ENCODE peak calls at places on chromosomes 2 and 18, in seven cellular contexts. One of them, this sample, is unnamed.

GRCh38 chr2:172442072-172442895 is 14.9 kb downstream of the ITGA6 start:
- DNase-seq in nucleus accumbens: no peak
- DNase-seq in iPS-NIHi11: peak; percentile 53
- DNase-seq in effector CD8-positive, alpha-beta T cell: peak; percentile 10
- DNase-seq in GM23338: no peak
- DNase-seq in AG04450: peak; percentile 73
- DNase-seq in uterus: no peak
- DNase-seq in this sample: peak; percentile 95

GRCh38 chr2:100053087-100053486 is 89.3 kb downstream of the AFF3 start:
- DNase-seq in nucleus accumbens: no peak
- DNase-seq in AG04450: no peak
- DNase-seq in GM23338: no peak
- DNase-seq in effector CD8-positive, alpha-beta T cell: no peak
- DNase-seq in uterus: no peak
- DNase-seq in iPS-NIHi11: no peak
- DNase-seq in this sample: no peak

GRCh38 chr2:71071681-71072398 is 3.4 kb downstream of the NAGK start:
- DNase-seq in uterus: no peak
- DNase-seq in iPS-NIHi11: no peak
- DNase-seq in AG04450: no peak
- DNase-seq in nucleus accumbens: no peak
- DNase-seq in GM23338: peak; percentile 47
- DNase-seq in effector CD8-positive, alpha-beta T cell: peak; percentile 40
- DNase-seq in this sample: no peak

GRCh38 chr2:194842871-194843270 is 814.2 kb upstream of the SLC39A10 start:
- DNase-seq in uterus: no peak
- DNase-seq in iPS-NIHi11: no peak
- DNase-seq in effector CD8-positive, alpha-beta T cell: no peak
- DNase-seq in GM23338: peak; percentile 8
- DNase-seq in nucleus accumbens: no peak
- DNase-seq in AG04450: no peak
- DNase-seq in this sample: no peak

GRCh38 chr2:96241901-96242611 is 23.7 kb downstream of the TMEM127 start:
- DNase-seq in effector CD8-positive, alpha-beta T cell: peak; percentile 10
- DNase-seq in AG04450: peak; percentile 39
- DNase-seq in uterus: no peak
- DNase-seq in GM23338: peak; percentile 20
- DNase-seq in iPS-NIHi11: no peak
- DNase-seq in nucleus accumbens: peak; percentile 28
- DNase-seq in this sample: no peak

GRCh38 chr2:120566331-120567035 is 169.2 kb upstream of the GLI2 start:
- DNase-seq in GM23338: no peak
- DNase-seq in effector CD8-positive, alpha-beta T cell: no peak
- DNase-seq in iPS-NIHi11: no peak
- DNase-seq in nucleus accumbens: no peak
- DNase-seq in uterus: peak; percentile 48
- DNase-seq in AG04450: no peak
- DNase-seq in this sample: no peak

GRCh38 chr18:48540329-48541025 is 1.6 kb downstream of the CTIF start:
- DNase-seq in AG04450: no peak
- DNase-seq in uterus: peak; percentile 63
- DNase-seq in effector CD8-positive, alpha-beta T cell: no peak
- DNase-seq in GM23338: peak; percentile 66
- DNase-seq in iPS-NIHi11: peak; percentile 58
- DNase-seq in nucleus accumbens: peak; percentile 49
- DNase-seq in this sample: peak; percentile 44

GRCh38 chr18:49473721-49474120 is 13.3 kb upstream of the DYM start:
- DNase-seq in uterus: no peak
- DNase-seq in iPS-NIHi11: no peak
- DNase-seq in effector CD8-positive, alpha-beta T cell: no peak
- DNase-seq in AG04450: no peak
- DNase-seq in GM23338: no peak
- DNase-seq in nucleus accumbens: no peak
- DNase-seq in this sample: no peak

GRCh38 chr2:232511336-232511863 is 8.8 kb upstream of the PRSS56 start:
- DNase-seq in iPS-NIHi11: no peak
- DNase-seq in uterus: no peak
- DNase-seq in effector CD8-positive, alpha-beta T cell: no peak
- DNase-seq in AG04450: no peak
- DNase-seq in GM23338: no peak
- DNase-seq in nucleus accumbens: peak; percentile 51
- DNase-seq in this sample: no peak

GRCh38 chr2:119645173-119645846 is 33.7 kb upstream of the TMEM177 start:
- DNase-seq in uterus: no peak
- DNase-seq in iPS-NIHi11: no peak
- DNase-seq in AG04450: no peak
- DNase-seq in effector CD8-positive, alpha-beta T cell: no peak
- DNase-seq in GM23338: no peak
- DNase-seq in nucleus accumbens: no peak
- DNase-seq in this sample: no peak

GRCh38 chr2:237030382-237030781 is 55.3 kb upstream of the COPS8 start:
- DNase-seq in nucleus accumbens: no peak
- DNase-seq in uterus: no peak
- DNase-seq in iPS-NIHi11: no peak
- DNase-seq in effector CD8-positive, alpha-beta T cell: no peak
- DNase-seq in GM23338: no peak
- DNase-seq in AG04450: no peak
- DNase-seq in this sample: no peak

GRCh38 chr2:173451137-173451536 is 96.5 kb downstream of the CDCA7 start:
- DNase-seq in uterus: no peak
- DNase-seq in iPS-NIHi11: no peak
- DNase-seq in GM23338: no peak
- DNase-seq in AG04450: no peak
- DNase-seq in effector CD8-positive, alpha-beta T cell: peak; percentile 11
- DNase-seq in nucleus accumbens: no peak
- DNase-seq in this sample: no peak

GRCh38 chr2:64524604-64525322 is 635 bp downstream of the AFTPH start:
- DNase-seq in GM23338: peak; percentile 67
- DNase-seq in AG04450: no peak
- DNase-seq in iPS-NIHi11: no peak
- DNase-seq in effector CD8-positive, alpha-beta T cell: peak; percentile 34
- DNase-seq in uterus: no peak
- DNase-seq in nucleus accumbens: peak; percentile 69
- DNase-seq in this sample: no peak

GRCh38 chr2:217954469-217954868 is 48.3 kb downstream of the TNS1 start:
- DNase-seq in effector CD8-positive, alpha-beta T cell: no peak
- DNase-seq in GM23338: no peak
- DNase-seq in AG04450: no peak
- DNase-seq in uterus: no peak
- DNase-seq in nucleus accumbens: no peak
- DNase-seq in iPS-NIHi11: no peak
- DNase-seq in this sample: no peak

GRCh38 chr2:233676046-233676445 is 4.3 kb downstream of the UGT1A9 start:
- DNase-seq in GM23338: no peak
- DNase-seq in effector CD8-positive, alpha-beta T cell: no peak
- DNase-seq in nucleus accumbens: no peak
- DNase-seq in iPS-NIHi11: no peak
- DNase-seq in AG04450: no peak
- DNase-seq in uterus: no peak
- DNase-seq in this sample: no peak

GRCh38 chr2:238841542-238842181 is 6.2 kb upstream of the TWIST2 start:
- DNase-seq in iPS-NIHi11: no peak
- DNase-seq in AG04450: no peak
- DNase-seq in nucleus accumbens: no peak
- DNase-seq in GM23338: no peak
- DNase-seq in effector CD8-positive, alpha-beta T cell: no peak
- DNase-seq in uterus: no peak
- DNase-seq in this sample: peak; percentile 93

GRCh38 chr18:9614401-9615279 is at the start of gene PPP4R1:
- DNase-seq in uterus: peak; percentile 78
- DNase-seq in effector CD8-positive, alpha-beta T cell: peak; percentile 39
- DNase-seq in GM23338: peak; percentile 89
- DNase-seq in AG04450: no peak
- DNase-seq in nucleus accumbens: peak; percentile 86
- DNase-seq in iPS-NIHi11: peak; percentile 86
- DNase-seq in this sample: peak; percentile 47

GRCh38 chr18:51878724-51879123 is 461.3 kb upstream of the DCC start:
- DNase-seq in AG04450: no peak
- DNase-seq in GM23338: no peak
- DNase-seq in iPS-NIHi11: no peak
- DNase-seq in effector CD8-positive, alpha-beta T cell: no peak
- DNase-seq in uterus: no peak
- DNase-seq in nucleus accumbens: no peak
- DNase-seq in this sample: no peak

GRCh38 chr2:190853659-190854386 is 26.8 kb upstream of the GLS start:
- DNase-seq in uterus: no peak
- DNase-seq in iPS-NIHi11: no peak
- DNase-seq in AG04450: no peak
- DNase-seq in GM23338: no peak
- DNase-seq in nucleus accumbens: no peak
- DNase-seq in effector CD8-positive, alpha-beta T cell: no peak
- DNase-seq in this sample: no peak

GRCh38 chr2:237154050-237154638 is 68.5 kb downstream of the COPS8 start:
- DNase-seq in nucleus accumbens: no peak
- DNase-seq in AG04450: peak; percentile 53
- DNase-seq in effector CD8-positive, alpha-beta T cell: peak; percentile 25
- DNase-seq in uterus: no peak
- DNase-seq in GM23338: peak; percentile 76
- DNase-seq in iPS-NIHi11: peak; percentile 70
- DNase-seq in this sample: peak; percentile 61

GRCh38 chr2:216787851-216788250 is 72.0 kb downstream of the TNP1 start:
- DNase-seq in nucleus accumbens: no peak
- DNase-seq in iPS-NIHi11: no peak
- DNase-seq in effector CD8-positive, alpha-beta T cell: no peak
- DNase-seq in AG04450: no peak
- DNase-seq in GM23338: no peak
- DNase-seq in uterus: no peak
- DNase-seq in this sample: no peak

GRCh38 chr2:237563816-237564215 is 2.6 kb upstream of the PRLH start:
- DNase-seq in uterus: no peak
- DNase-seq in iPS-NIHi11: peak; percentile 88
- DNase-seq in GM23338: peak; percentile 81
- DNase-seq in AG04450: no peak
- DNase-seq in nucleus accumbens: peak; percentile 6
- DNase-seq in effector CD8-positive, alpha-beta T cell: no peak
- DNase-seq in this sample: peak; percentile 14

GRCh38 chr2:205860847-205861246 is 178.5 kb downstream of the NRP2 start:
- DNase-seq in AG04450: no peak
- DNase-seq in GM23338: no peak
- DNase-seq in iPS-NIHi11: no peak
- DNase-seq in uterus: no peak
- DNase-seq in nucleus accumbens: no peak
- DNase-seq in effector CD8-positive, alpha-beta T cell: no peak
- DNase-seq in this sample: no peak

GRCh38 chr2:181106229-181106628 is 125.8 kb downstream of the UBE2E3 start:
- DNase-seq in uterus: no peak
- DNase-seq in GM23338: no peak
- DNase-seq in nucleus accumbens: no peak
- DNase-seq in AG04450: no peak
- DNase-seq in iPS-NIHi11: no peak
- DNase-seq in effector CD8-positive, alpha-beta T cell: no peak
- DNase-seq in this sample: no peak

GRCh38 chr2:234291765-234292204 is 205.1 kb downstream of the ARL4C start:
- DNase-seq in AG04450: no peak
- DNase-seq in effector CD8-positive, alpha-beta T cell: no peak
- DNase-seq in nucleus accumbens: no peak
- DNase-seq in GM23338: no peak
- DNase-seq in iPS-NIHi11: no peak
- DNase-seq in uterus: no peak
- DNase-seq in this sample: no peak

GRCh38 chr2:165576409-165576808 is 106.9 kb downstream of the CSRNP3 start:
- DNase-seq in uterus: no peak
- DNase-seq in AG04450: no peak
- DNase-seq in GM23338: no peak
- DNase-seq in effector CD8-positive, alpha-beta T cell: no peak
- DNase-seq in nucleus accumbens: no peak
- DNase-seq in iPS-NIHi11: no peak
- DNase-seq in this sample: no peak

GRCh38 chr2:55418512-55419235 is 982 bp downstream of the CCDC88A start:
- DNase-seq in uterus: no peak
- DNase-seq in AG04450: no peak
- DNase-seq in nucleus accumbens: no peak
- DNase-seq in GM23338: no peak
- DNase-seq in iPS-NIHi11: no peak
- DNase-seq in effector CD8-positive, alpha-beta T cell: no peak
- DNase-seq in this sample: no peak

GRCh38 chr2:44957656-44958327 is 16.3 kb downstream of the SIX3 start:
- DNase-seq in nucleus accumbens: no peak
- DNase-seq in GM23338: no peak
- DNase-seq in effector CD8-positive, alpha-beta T cell: no peak
- DNase-seq in AG04450: no peak
- DNase-seq in uterus: no peak
- DNase-seq in iPS-NIHi11: no peak
- DNase-seq in this sample: no peak

GRCh38 chr2:106192752-106193490 is 1.2 kb downstream of the UXS1 start:
- DNase-seq in nucleus accumbens: no peak
- DNase-seq in GM23338: peak; percentile 48
- DNase-seq in uterus: peak; percentile 27
- DNase-seq in effector CD8-positive, alpha-beta T cell: peak; percentile 10
- DNase-seq in AG04450: peak; percentile 65
- DNase-seq in iPS-NIHi11: peak; percentile 42
- DNase-seq in this sample: peak; percentile 21

GRCh38 chr2:53896864-53897263 is 37.1 kb upstream of the GPR75 start:
- DNase-seq in AG04450: peak; percentile 6
- DNase-seq in iPS-NIHi11: no peak
- DNase-seq in uterus: no peak
- DNase-seq in nucleus accumbens: no peak
- DNase-seq in effector CD8-positive, alpha-beta T cell: no peak
- DNase-seq in GM23338: no peak
- DNase-seq in this sample: no peak

GRCh38 chr18:76260941-76261472 is 234.0 kb downstream of the ZNF516 start:
- DNase-seq in effector CD8-positive, alpha-beta T cell: no peak
- DNase-seq in nucleus accumbens: no peak
- DNase-seq in GM23338: peak; percentile 36
- DNase-seq in iPS-NIHi11: peak; percentile 30
- DNase-seq in AG04450: no peak
- DNase-seq in uterus: no peak
- DNase-seq in this sample: no peak

GRCh38 chr2:222732774-222733173 is 61.3 kb downstream of the MOGAT1 start:
- DNase-seq in uterus: no peak
- DNase-seq in iPS-NIHi11: no peak
- DNase-seq in nucleus accumbens: no peak
- DNase-seq in AG04450: no peak
- DNase-seq in GM23338: no peak
- DNase-seq in effector CD8-positive, alpha-beta T cell: no peak
- DNase-seq in this sample: no peak

GRCh38 chr2:240856151-240856980 is 12.3 kb upstream of the AGXT start:
- DNase-seq in nucleus accumbens: no peak
- DNase-seq in uterus: peak; percentile 13
- DNase-seq in effector CD8-positive, alpha-beta T cell: no peak
- DNase-seq in AG04450: no peak
- DNase-seq in GM23338: peak; percentile 73
- DNase-seq in iPS-NIHi11: peak; percentile 81
- DNase-seq in this sample: no peak